ENCODE peak calls at places on chromosomes 11 and 22, in seven cellular contexts. F, Z, C, S, N, J and A are unnamed samples. For H3K9me3, the result is how much of the 10 kb centered on the place peaks cover.

GRCh38 chr11:48109046-48109666 is 107.5 kb upstream of the OR4B1 start:
- DNase-seq in J (peak), F (peak), Z (peak), N (no peak), S (no peak), C (peak), A (no peak)

GRCh38 chr11:61534025-61534900 is 25.7 kb downstream of the LRRC10B start:
- DNase-seq in J (peak), S (no peak), N (no peak), F (no peak), Z (no peak), C (no peak), A (no peak)

GRCh38 chr11:120482149-120482548 is 29.4 kb upstream of the GRIK4 start:
- DNase-seq in N (no peak), J (no peak), Z (no peak), F (peak), S (no peak), C (peak), A (no peak)

GRCh38 chr11:2088746-2089535 is 50.2 kb downstream of the IGF2 start:
- DNase-seq in S (no peak), N (no peak), F (no peak), Z (peak), J (no peak), C (no peak), A (no peak)

GRCh38 chr22:24209016-24209415 is 27.7 kb downstream of the SUSD2 start:
- DNase-seq in J (no peak), Z (no peak), N (no peak), C (no peak), S (no peak), F (no peak), A (no peak)

GRCh38 chr11:67522338-67522737 is 908 bp downstream of the CABP2 start:
- DNase-seq in F (no peak), N (no peak), Z (no peak), C (no peak), J (no peak), S (no peak), A (no peak)

GRCh38 chr22:19516378-19517170 is 7.6 kb downstream of the CLDN5 start:
- DNase-seq in C (no peak), F (no peak), J (no peak), N (no peak), S (no peak), Z (no peak), A (no peak)

GRCh38 chr11:59216654-59217640 is 4.2 kb upstream of the MPEG1 start:
- DNase-seq in J (peak), C (peak), Z (no peak), F (no peak), N (no peak), S (peak), A (no peak)

GRCh38 chr11:57899378-57899777 is 124.3 kb upstream of the OR9Q1 start:
- DNase-seq in J (no peak), F (no peak), C (no peak), N (no peak), Z (no peak), S (no peak), A (no peak)

GRCh38 chr22:33869946-33870345 is 50.3 kb downstream of the LARGE1 start:
- DNase-seq in F (no peak), C (no peak), N (no peak), J (no peak), S (peak), Z (no peak), A (no peak)

GRCh38 chr22:26837784-26838520 is 180.6 kb downstream of the MIAT start:
- DNase-seq in N (no peak), F (no peak), C (no peak), J (no peak), Z (no peak), S (no peak), A (no peak)

GRCh38 chr11:102647430-102647829 is 22.3 kb upstream of the MMP20 start:
- DNase-seq in F (no peak), C (no peak), N (no peak), S (no peak), J (no peak), Z (no peak), A (no peak)

GRCh38 chr22:29095459-29095858 is 22.6 kb downstream of the KREMEN1 start:
- DNase-seq in J (no peak), C (no peak), S (no peak), Z (no peak), N (no peak), F (no peak), A (no peak)

GRCh38 chr22:44920183-44920582 is 89.6 kb downstream of the PHF21B start:
- DNase-seq in N (no peak), S (no peak), F (no peak), C (no peak), Z (no peak), J (no peak), A (no peak)

GRCh38 chr11:132301900-132302299 is 931.5 kb downstream of the NTM start:
- DNase-seq in J (no peak), F (no peak), S (no peak), Z (no peak), N (no peak), C (no peak), A (no peak)

GRCh38 chr22:23113847-23114720 is 27.7 kb downstream of the RSPH14 start:
- DNase-seq in C (no peak), J (no peak), N (no peak), S (no peak), F (no peak), Z (peak), A (no peak)

GRCh38 chr22:18113680-18114394 is 3.2 kb downstream of the TUBA8 start:
- DNase-seq in N (no peak), F (no peak), Z (no peak), J (no peak), S (no peak), C (no peak), A (no peak)

GRCh38 chr11:110728883-110729282 is 16.6 kb upstream of the ARHGAP20 start:
- DNase-seq in J (no peak), C (peak), F (no peak), S (no peak), Z (no peak), N (no peak), A (no peak)

GRCh38 chr11:70620510-70621184 is 222.3 kb downstream of the CTTN start:
- DNase-seq in J (no peak), N (no peak), F (no peak), Z (no peak), S (no peak), C (no peak), A (no peak)

GRCh38 chr22:27461470-27461869 is 340.1 kb downstream of the MN1 start:
- DNase-seq in C (peak), S (no peak), Z (no peak), J (no peak), N (peak), F (no peak), A (no peak)

GRCh38 chr11:28966951-28967350 is 858.8 kb downstream of the METTL15 start:
- DNase-seq in J (no peak), F (no peak), C (no peak), N (no peak), S (no peak), Z (no peak), A (no peak)

GRCh38 chr11:8709002-8709672 is 26.5 kb downstream of the RPL27A start:
- DNase-seq in S (peak), Z (no peak), F (no peak), N (peak), J (no peak), C (peak), A (no peak)

GRCh38 chr11:20493340-20493739 is 105.8 kb downstream of the PRMT3 start:
- DNase-seq in C (peak), F (no peak), Z (peak), S (no peak), J (no peak), N (no peak), A (no peak)

GRCh38 chr22:38832005-38832978 is 11.5 kb downstream of the NPTXR start:
- DNase-seq in J (no peak), N (no peak), F (no peak), C (no peak), Z (no peak), S (no peak), A (no peak)

GRCh38 chr11:19536131-19536530 is 176.5 kb upstream of the NAV2 start:
- DNase-seq in F (no peak), S (no peak), Z (no peak), N (no peak), C (no peak), J (no peak), A (no peak)

GRCh38 chr11:34640050-34640971 is 19.4 kb downstream of the EHF start:
- DNase-seq in C (no peak), F (no peak), N (no peak), S (no peak), J (no peak), Z (no peak), A (no peak)

GRCh38 chr11:119691701-119692546 is 37.1 kb downstream of the NECTIN1 start:
- DNase-seq in C (no peak), S (no peak), N (no peak), J (no peak), F (no peak), Z (no peak), A (no peak)

GRCh38 chr11:19739872-19740271 is 27.2 kb downstream of the NAV2 start:
- DNase-seq in J (no peak), S (peak), F (no peak), Z (no peak), C (peak), N (no peak), A (no peak)

GRCh38 chr22:49367016-49367697 is 460.5 kb downstream of the BRD1 start:
- DNase-seq in C (no peak), J (no peak), Z (no peak), F (no peak), S (no peak), N (no peak), A (no peak)

GRCh38 chr22:49366437-49366836 is 461.2 kb downstream of the BRD1 start:
- DNase-seq in C (no peak), N (no peak), F (no peak), J (no peak), Z (no peak), S (no peak), A (no peak)

GRCh38 chr22:49364398-49364797 is 463.3 kb downstream of the BRD1 start:
- DNase-seq in C (no peak), J (no peak), Z (no peak), N (no peak), F (no peak), S (no peak), A (no peak)

GRCh38 chr22:49365191-49365837 is 462.4 kb downstream of the BRD1 start:
- DNase-seq in S (no peak), J (no peak), C (no peak), Z (no peak), F (no peak), N (no peak), A (no peak)

GRCh38 chr22:49365910-49366309 is 461.8 kb downstream of the BRD1 start:
- DNase-seq in J (no peak), C (no peak), F (no peak), S (no peak), N (no peak), Z (no peak), A (no peak)
- TF ChIP-seq CTCF in J (no peak), C (no peak), F (no peak), S (no peak), N (no peak), Z (no peak), A (no peak)

GRCh38 chr11:65425105-65425970 is 2.7 kb downstream of the NEAT1 start:
- DNase-seq in N (no peak), Z (no peak), J (peak), S (peak), C (peak), F (peak), A (peak)

GRCh38 chr11:65425971-65426838 is 3.6 kb downstream of the NEAT1 start:
- DNase-seq in S (peak), N (no peak), C (peak), J (peak), F (peak), Z (no peak), A (no peak)

GRCh38 chr11:65427691-65428577 is 5.3 kb downstream of the NEAT1 start:
- DNase-seq in Z (no peak), C (peak), F (no peak), N (no peak), S (peak), J (peak), A (peak)

GRCh38 chr11:65428578-65429068 is 6.0 kb downstream of the NEAT1 start:
- DNase-seq in C (no peak), J (no peak), Z (no peak), S (peak), N (no peak), F (no peak), A (no peak)

DNA sequence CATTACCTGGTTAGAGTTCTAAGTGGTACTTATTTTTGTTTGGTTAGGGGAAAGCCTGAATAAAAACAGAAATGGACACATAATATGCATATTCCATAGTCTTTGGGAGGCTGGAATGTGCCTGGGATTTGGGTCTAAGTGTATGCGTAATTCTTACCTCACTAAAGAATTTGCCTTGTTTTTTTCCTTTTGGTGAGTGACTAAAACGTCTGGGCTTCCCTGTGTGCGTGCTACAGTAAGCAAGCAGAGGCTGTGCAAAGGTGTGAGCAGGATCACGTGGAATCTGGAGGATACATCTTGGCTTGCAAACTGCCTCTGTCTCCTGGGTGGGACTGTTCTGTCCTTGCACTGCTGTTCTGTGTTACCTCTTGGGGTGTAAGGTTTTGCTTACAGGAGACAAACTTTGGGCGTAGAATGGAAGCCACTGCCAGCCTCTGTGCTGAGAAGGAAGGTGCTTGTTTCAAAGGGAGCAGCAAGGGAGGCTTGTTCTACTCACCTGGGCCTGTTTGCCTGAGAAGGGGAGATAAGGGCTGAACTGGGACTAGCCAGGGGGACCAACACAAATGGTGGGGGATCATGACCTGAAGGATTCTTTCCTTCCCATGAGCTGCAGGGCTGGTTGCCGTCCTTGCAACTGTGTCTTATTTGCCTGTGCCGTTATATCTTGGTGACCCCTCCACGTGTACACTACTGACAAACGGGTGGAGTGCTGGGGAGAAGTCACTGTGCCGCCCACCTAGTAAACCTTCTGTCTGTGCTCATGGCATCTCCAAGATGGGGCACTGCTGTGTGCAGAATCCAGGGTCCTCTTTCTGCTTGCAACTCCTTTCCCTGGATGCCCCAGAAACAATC is 4.5 kb downstream of the NEAT1 start:
- DNase-seq in N (no peak), F (no peak), Z (no peak), J (peak), S (peak), C (peak), A (peak)
- H3K27ac ChIP-seq in N (peak), F (peak), Z (peak), J (peak), S (peak), C (no peak), A (peak)

DNA sequence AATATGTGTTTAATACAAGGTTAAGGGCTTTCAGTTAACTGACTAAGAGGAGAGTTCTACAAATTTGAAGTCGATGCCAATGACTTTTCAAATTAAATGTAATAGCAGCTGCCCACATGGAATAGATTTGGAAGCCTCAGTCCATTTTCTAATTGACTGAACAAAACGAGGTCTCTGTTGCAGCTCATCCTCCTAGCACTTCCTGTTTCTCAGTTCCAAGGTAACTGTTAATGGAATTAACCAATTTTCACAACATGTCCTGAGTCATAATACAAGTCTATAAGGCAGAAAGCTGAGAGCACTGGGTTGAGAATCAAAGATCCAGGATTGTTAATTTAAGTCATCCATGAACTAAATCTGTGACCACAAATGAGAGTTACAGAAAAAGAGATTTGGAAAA is 177.2 kb downstream of the OPCML start:
- DNase-seq in F (no peak), J (no peak), Z (no peak), N (no peak), C (no peak), S (no peak), A (no peak)
- H3K9me3 ChIP-seq in F (under half), J (under half), Z (under half), N (under half), C (under half), S (under half), A (under half)

GRCh38 chr11:41612415-41612814 is 153.0 kb upstream of the LRRC4C start:
- DNase-seq in C (no peak), Z (no peak), J (no peak), N (no peak), F (peak), S (no peak), A (no peak)
- TF ChIP-seq CTCF in C (no peak), Z (no peak), J (peak), N (no peak), F (peak), S (no peak), A (no peak)

DNA sequence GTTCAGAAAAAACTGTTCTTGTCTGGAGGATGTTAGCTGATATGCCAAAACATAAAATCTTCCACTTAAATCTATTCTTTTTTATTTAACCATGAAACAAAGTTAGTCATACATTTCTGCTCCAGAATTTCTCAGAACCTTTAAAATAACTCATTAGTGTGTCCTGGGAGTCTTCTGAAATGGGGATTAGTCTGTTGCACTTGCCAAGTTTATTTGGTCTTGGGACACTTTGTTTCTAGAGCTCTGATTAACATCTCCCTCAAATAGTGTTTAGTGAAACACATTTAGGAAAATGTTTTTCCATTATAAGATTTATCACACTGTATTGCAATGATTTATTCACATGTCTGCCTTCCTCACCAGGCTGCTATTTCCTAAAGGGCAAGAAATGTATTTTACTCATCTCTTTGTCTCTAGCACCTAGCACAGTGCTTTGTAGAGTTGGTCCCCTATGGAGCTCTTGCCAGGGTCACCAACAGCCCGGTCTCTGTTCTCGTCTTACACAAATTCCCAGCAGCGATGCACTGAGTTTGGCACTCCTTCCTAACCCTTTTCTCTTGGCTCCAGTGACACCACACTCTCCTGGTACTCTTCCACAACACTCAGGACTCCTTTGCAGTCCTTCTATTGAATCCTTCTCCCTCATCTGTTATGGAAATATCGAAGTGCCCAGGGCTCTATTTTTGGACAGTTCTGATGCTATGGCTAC is 189.2 kb downstream of the CSNK2A3 start:
- DNase-seq in C (no peak), N (no peak), F (no peak), Z (no peak), J (no peak), S (no peak), A (no peak)
- H3K27ac ChIP-seq in C (no peak), N (no peak), F (no peak), Z (no peak), J (no peak), S (peak), A (no peak)

GRCh38 chr22:47369020-47369419 is 606.6 kb downstream of the TBC1D22A start:
- DNase-seq in F (no peak), S (no peak), J (no peak), N (no peak), C (no peak), Z (no peak), A (no peak)

GRCh38 chr22:47369431-47370015 is 607.1 kb downstream of the TBC1D22A start:
- DNase-seq in S (no peak), F (no peak), J (no peak), N (no peak), C (no peak), Z (no peak), A (no peak)

GRCh38 chr22:47367107-47367690 is 604.7 kb downstream of the TBC1D22A start:
- DNase-seq in C (no peak), Z (no peak), N (no peak), F (no peak), S (no peak), J (no peak), A (no peak)

GRCh38 chr22:47366026-47366767 is 603.7 kb downstream of the TBC1D22A start:
- DNase-seq in Z (no peak), C (no peak), S (no peak), F (no peak), N (no peak), J (no peak), A (no peak)

GRCh38 chr22:47367993-47368945 is 605.8 kb downstream of the TBC1D22A start:
- DNase-seq in J (no peak), S (no peak), F (no peak), C (no peak), N (no peak), Z (no peak), A (no peak)
- H3K9me3 ChIP-seq in J (under half), S (under half), F (under half), C (under half), N (under half), Z (under half), A (under half)

GRCh38 chr22:36369004-36369921 is 18.5 kb downstream of the MYH9 start:
- DNase-seq in J (no peak), Z (no peak), N (no peak), S (no peak), F (peak), C (no peak), A (no peak)

GRCh38 chr22:36367479-36367878 is 20.3 kb downstream of the MYH9 start:
- DNase-seq in S (no peak), C (no peak), Z (no peak), F (no peak), N (no peak), J (no peak), A (no peak)

GRCh38 chr22:36367066-36367465 is 20.7 kb downstream of the MYH9 start:
- DNase-seq in N (no peak), S (peak), C (no peak), J (no peak), F (no peak), Z (no peak), A (no peak)

GRCh38 chr22:36369922-36370781 is 17.6 kb downstream of the MYH9 start:
- DNase-seq in S (peak), F (peak), N (no peak), J (no peak), C (peak), Z (peak), A (no peak)

DNA sequence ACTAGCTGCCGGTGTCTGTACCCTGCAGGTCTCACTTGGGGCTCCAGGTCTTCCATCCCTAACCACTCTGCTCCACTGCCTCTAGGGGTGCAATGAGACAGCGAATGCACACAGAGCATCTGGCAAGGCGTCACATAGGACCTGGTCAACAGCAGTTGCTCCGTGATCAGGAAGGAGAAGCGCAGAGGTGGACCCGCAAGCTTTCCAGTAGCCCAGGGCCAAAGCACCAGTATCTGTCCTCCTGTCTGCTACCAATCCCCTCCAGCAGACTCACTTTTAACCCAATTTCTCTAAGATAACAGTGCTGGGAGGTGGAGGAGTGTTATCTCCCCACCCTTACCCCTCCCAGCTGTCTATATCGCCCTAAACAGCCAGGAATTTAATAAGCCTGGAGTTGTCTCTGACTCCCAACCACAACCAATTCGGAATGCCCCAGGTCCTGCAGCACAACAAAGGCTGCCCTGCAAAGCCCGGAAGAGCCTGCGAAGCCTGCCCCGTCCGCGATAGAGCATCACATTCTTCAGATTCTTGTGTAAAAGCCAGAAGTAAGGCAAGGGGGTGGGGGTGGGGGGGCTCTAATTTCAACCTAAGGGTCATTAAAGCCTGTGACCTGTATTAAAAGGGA is 19.3 kb downstream of the MYH9 start:
- DNase-seq in C (peak), S (no peak), Z (peak), N (peak), J (no peak), F (peak), A (no peak)
- TF ChIP-seq CTCF in C (peak), S (no peak), Z (peak), N (peak), J (no peak), F (no peak), A (peak)